ENCODE peak calls at places on chromosomes 5 and 9, in six cellular contexts. F is A549, H is endodermal cell, A is cardiac fibroblast, K is BJ, W is fibroblast of pulmonary artery. Q is an unnamed sample.

GRCh38 chr9:87662808-87663528 is 63.0 kb upstream of the CTSL start:
- DNase-seq in A (peak), F (peak), W (peak), K (peak), H (peak), Q (peak)

GRCh38 chr5:71907001-71907564 is 188.0 kb downstream of the CARTPT start:
- DNase-seq in A (no peak), H (no peak), W (no peak), F (no peak), K (no peak), Q (no peak)

GRCh38 chr9:98481676-98482075 is 226.2 kb upstream of the TBC1D2 start:
- DNase-seq in W (no peak), F (no peak), K (no peak), A (no peak), H (no peak), Q (no peak)

GRCh38 chr5:68433921-68434879 is 218.6 kb downstream of the PIK3R1 start:
- DNase-seq in K (peak), H (peak), W (peak), F (peak), A (peak), Q (peak)

GRCh38 chr9:69542942-69543704 is 129.0 kb downstream of the APBA1 start:
- DNase-seq in W (no peak), H (peak), F (no peak), A (no peak), K (no peak), Q (no peak)

GRCh38 chr5:84453405-84453804 is 68.7 kb upstream of the EDIL3 start:
- DNase-seq in H (no peak), A (no peak), F (no peak), K (no peak), W (no peak), Q (no peak)

GRCh38 chr9:95516736-95517558 is at the start of gene PTCH1:
- DNase-seq in W (peak), F (peak), K (no peak), A (peak), H (peak), Q (peak)

GRCh38 chr5:81513982-81514381 is 120.0 kb upstream of the ACOT12 start:
- DNase-seq in K (no peak), W (peak), A (peak), F (peak), H (no peak), Q (no peak)

GRCh38 chr9:132946624-132947295 is 2.3 kb upstream of the TSC1 start:
- DNase-seq in F (peak), W (peak), A (peak), H (peak), K (no peak), Q (no peak)

GRCh38 chr9:114677418-114677817 is 4.6 kb downstream of the TEX48 start:
- DNase-seq in K (peak), A (peak), W (peak), F (peak), H (peak), Q (peak)

GRCh38 chr5:74055446-74056097 is 429.6 kb downstream of the ARHGEF28 start:
- DNase-seq in H (peak), F (no peak), K (no peak), A (no peak), W (no peak), Q (no peak)

GRCh38 chr9:136949239-136949816 is 2.7 kb upstream of the LCN12 start:
- DNase-seq in H (no peak), F (no peak), W (no peak), A (no peak), K (no peak), Q (no peak)

GRCh38 chr5:4027335-4027734 is 431.7 kb downstream of the IRX1 start:
- DNase-seq in F (no peak), H (no peak), K (no peak), W (peak), A (peak), Q (no peak)

GRCh38 chr9:6827370-6827949 is 69.7 kb downstream of the KDM4C start:
- DNase-seq in K (no peak), F (peak), W (peak), H (peak), A (peak), Q (peak)

GRCh38 chr9:34492051-34492450 is 30.7 kb downstream of the ENHO start:
- DNase-seq in F (peak), W (no peak), A (no peak), H (peak), K (no peak), Q (no peak)
- TF ChIP-seq CTCF in F (peak), W (no peak), A (no peak), H (peak), K (no peak), Q (no peak)

GRCh38 chr5:34577267-34577666 is 78.9 kb upstream of the RAI14 start:
- DNase-seq in F (no peak), A (no peak), K (no peak), W (no peak), H (no peak), Q (no peak)
- TF ChIP-seq CTCF in F (no peak), A (no peak), K (peak), W (no peak), H (no peak), Q (no peak)

GRCh38 chr9:1102010-1102712 is 52.0 kb downstream of the DMRT2 start:
- DNase-seq in K (no peak), H (no peak), A (no peak), F (no peak), W (no peak), Q (no peak)

GRCh38 chr9:1100192-1100591 is 50.0 kb downstream of the DMRT2 start:
- DNase-seq in F (no peak), K (no peak), W (no peak), H (no peak), A (no peak), Q (no peak)

GRCh38 chr9:1096155-1096964 is 46.2 kb downstream of the DMRT2 start:
- DNase-seq in W (no peak), F (no peak), K (no peak), A (no peak), H (no peak), Q (no peak)

GRCh38 chr9:1098551-1098950 is 48.4 kb downstream of the DMRT2 start:
- DNase-seq in F (no peak), W (no peak), H (no peak), A (no peak), K (no peak), Q (no peak)

DNA sequence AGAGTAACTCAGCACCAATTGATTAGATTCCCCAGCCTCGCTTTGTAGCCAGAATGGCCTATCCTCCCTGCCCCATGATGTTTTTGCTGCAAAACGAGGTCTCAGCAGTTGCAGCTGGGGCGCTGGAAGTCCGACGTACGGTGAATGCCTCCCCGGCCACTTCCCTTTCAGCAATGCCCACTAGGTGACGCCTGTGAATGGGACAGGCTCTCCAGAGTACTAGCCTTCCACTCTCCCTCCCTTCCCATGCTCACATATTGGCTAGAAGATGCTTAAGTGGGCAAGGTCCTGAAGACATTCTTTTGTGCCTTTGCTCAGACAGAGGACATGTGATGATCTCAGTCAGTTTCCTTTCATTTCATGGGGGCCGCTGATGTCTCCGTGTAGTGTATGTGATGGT is 50.8 kb downstream of the DMRT2 start:
- DNase-seq in H (peak), K (no peak), A (peak), W (peak), F (peak), Q (peak)
- TF ChIP-seq CTCF in H (peak), K (peak), A (peak), W (peak), F (peak), Q (no peak)

GRCh38 chr9:21028476-21028875 is 3.0 kb downstream of the HACD4 start:
- DNase-seq in H (no peak), K (no peak), F (no peak), W (no peak), A (peak), Q (no peak)
- TF ChIP-seq CTCF in H (no peak), K (no peak), F (no peak), W (no peak), A (no peak), Q (no peak)

GRCh38 chr9:116587919-116588318 is 99.2 kb upstream of the TRIM32 start:
- DNase-seq in H (no peak), W (no peak), A (no peak), F (no peak), K (no peak), Q (no peak)

GRCh38 chr9:116585896-116586295 is 101.2 kb upstream of the TRIM32 start:
- DNase-seq in K (no peak), H (no peak), A (no peak), W (no peak), F (no peak), Q (no peak)

GRCh38 chr9:116585204-116585603 is 101.9 kb upstream of the TRIM32 start:
- DNase-seq in H (no peak), A (no peak), F (no peak), K (no peak), W (no peak), Q (no peak)

GRCh38 chr9:116592926-116593325 is 94.2 kb upstream of the TRIM32 start:
- DNase-seq in A (peak), F (no peak), K (no peak), H (no peak), W (peak), Q (no peak)

DNA sequence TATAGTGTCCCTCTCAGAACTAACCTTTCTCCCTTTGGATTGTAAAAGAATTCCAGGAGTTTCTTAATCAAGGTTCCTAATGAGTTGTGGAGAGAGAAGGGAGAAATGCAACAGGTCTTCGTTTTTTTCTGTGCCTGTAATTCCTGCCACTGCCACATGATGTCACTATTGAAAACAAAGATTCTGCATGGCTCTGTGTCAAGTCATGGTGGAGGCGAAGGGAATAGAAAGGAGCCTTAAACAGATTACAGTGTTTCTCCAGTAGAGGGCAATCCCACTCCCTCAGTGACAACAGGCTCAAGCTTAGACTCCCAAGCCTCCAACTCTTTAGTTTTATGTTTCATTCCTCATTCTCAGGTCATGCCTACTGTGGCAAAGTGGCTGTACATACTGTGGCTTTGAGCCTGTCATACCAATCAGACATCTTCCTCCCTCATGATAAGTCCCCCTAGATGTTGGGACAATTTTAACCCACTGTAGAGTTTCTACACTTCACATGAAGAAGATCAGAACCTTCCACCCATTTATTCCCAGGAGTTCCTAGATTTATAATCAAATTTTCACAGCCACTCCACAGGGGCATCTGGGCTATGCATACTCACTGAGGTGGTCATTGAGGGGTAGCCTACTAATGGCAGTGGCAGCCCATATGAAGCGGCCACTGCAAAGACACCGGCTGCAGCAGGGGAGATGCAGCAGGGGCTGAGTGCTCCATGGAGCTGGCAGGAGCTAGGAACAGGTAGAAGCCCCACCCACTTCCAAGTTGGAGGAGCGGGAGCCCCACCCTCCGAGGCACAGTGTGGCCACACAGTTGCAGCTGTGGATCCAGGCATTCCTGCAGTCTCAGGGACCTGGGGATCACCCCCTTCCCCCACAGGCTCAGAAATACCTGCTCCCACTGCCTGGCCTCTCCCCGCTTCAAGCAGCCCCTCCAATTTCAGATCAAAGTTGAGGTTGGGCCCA is 97.4 kb upstream of the TRIM32 start:
- DNase-seq in K (no peak), A (peak), W (peak), H (peak), F (peak), Q (peak)
- TF ChIP-seq CTCF in K (peak), A (peak), W (peak), H (peak), F (peak), Q (peak)

GRCh38 chr5:16180789-16181082 is 1.1 kb upstream of the MARCHF11 start:
- DNase-seq in F (no peak), K (no peak), W (no peak), H (no peak), A (no peak), Q (no peak)
- TF ChIP-seq CTCF in F (no peak), K (no peak), W (no peak), H (no peak), A (no peak), Q (no peak)

DNA sequence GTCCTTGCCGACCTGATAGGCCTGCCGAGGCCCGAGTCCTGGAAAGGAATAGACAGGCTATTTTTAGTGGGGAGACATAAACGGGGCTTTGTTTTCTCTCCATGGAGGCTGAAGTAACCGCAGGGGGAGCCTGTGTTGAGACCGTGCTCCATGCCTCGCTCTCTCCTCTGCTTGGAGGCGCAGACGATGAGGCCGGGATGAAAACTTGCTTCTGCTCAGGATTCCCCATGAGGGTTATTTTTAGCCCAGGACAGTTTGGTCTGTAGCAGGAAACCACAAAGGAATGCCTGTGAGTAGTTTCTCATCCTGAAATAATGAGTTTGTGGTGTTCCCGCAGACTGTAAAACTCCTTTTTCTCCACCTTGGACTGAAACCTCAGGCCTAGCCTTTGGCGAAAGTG is 81.9 kb upstream of the RARS1 start:
- DNase-seq in W (peak), F (no peak), A (peak), K (peak), H (no peak), Q (no peak)
- TF ChIP-seq CTCF in W (peak), F (no peak), A (no peak), K (peak), H (no peak), Q (no peak)